ENCODE peak calls at places on chromosomes 16 and 17, in five cellular contexts. One of them, this sample, is unnamed.

GRCh38 chr17:67531291-67531690 is 154.2 kb downstream of the PITPNC1 start:
- DNase-seq in RWPE1: no peak
- DNase-seq in lower lobe of right lung: no peak
- DNase-seq in tibial artery: no peak
- DNase-seq in BE2C: peak
- DNase-seq in this sample: no peak

GRCh38 chr16:57764341-57765159 is 29.0 kb downstream of the KATNB1 start:
- DNase-seq in lower lobe of right lung: peak
- DNase-seq in RWPE1: peak
- DNase-seq in BE2C: peak
- DNase-seq in tibial artery: no peak
- DNase-seq in this sample: no peak

GRCh38 chr17:8430966-8431365 is 4.7 kb upstream of the NDEL1 start:
- DNase-seq in lower lobe of right lung: no peak
- DNase-seq in RWPE1: peak
- DNase-seq in BE2C: peak
- DNase-seq in tibial artery: peak
- DNase-seq in this sample: no peak

GRCh38 chr17:72699566-72699965 is 392.9 kb downstream of the SLC39A11 start:
- DNase-seq in lower lobe of right lung: no peak
- DNase-seq in BE2C: no peak
- DNase-seq in RWPE1: no peak
- DNase-seq in tibial artery: no peak
- DNase-seq in this sample: no peak

GRCh38 chr16:684067-684794 is at the start of gene JMJD8:
- DNase-seq in BE2C: peak
- DNase-seq in lower lobe of right lung: peak
- DNase-seq in RWPE1: peak
- DNase-seq in tibial artery: peak
- DNase-seq in this sample: peak

GRCh38 chr17:28807925-28808641 is 34.5 kb downstream of the FAM222B start:
- DNase-seq in tibial artery: peak
- DNase-seq in BE2C: no peak
- DNase-seq in RWPE1: peak
- DNase-seq in lower lobe of right lung: no peak
- DNase-seq in this sample: no peak

GRCh38 chr17:49633762-49634486 is 44.0 kb downstream of the SPOP start:
- DNase-seq in RWPE1: no peak
- DNase-seq in lower lobe of right lung: no peak
- DNase-seq in tibial artery: no peak
- DNase-seq in BE2C: no peak
- DNase-seq in this sample: no peak

GRCh38 chr17:7363311-7363710 is 8.4 kb downstream of the TMEM95 start:
- DNase-seq in RWPE1: no peak
- DNase-seq in lower lobe of right lung: no peak
- DNase-seq in BE2C: no peak
- DNase-seq in tibial artery: no peak
- DNase-seq in this sample: no peak

GRCh38 chr17:38604479-38605229 is 1.1 kb downstream of the SRCIN1 start:
- DNase-seq in tibial artery: no peak
- DNase-seq in lower lobe of right lung: no peak
- DNase-seq in BE2C: peak
- DNase-seq in RWPE1: no peak
- DNase-seq in this sample: no peak

GRCh38 chr17:19958023-19958422 is 19.6 kb downstream of the AKAP10 start:
- DNase-seq in lower lobe of right lung: no peak
- DNase-seq in tibial artery: no peak
- DNase-seq in RWPE1: peak
- DNase-seq in BE2C: no peak
- DNase-seq in this sample: no peak

GRCh38 chr17:1164935-1165556 is 14.7 kb downstream of the ABR start:
- DNase-seq in RWPE1: no peak
- DNase-seq in tibial artery: no peak
- DNase-seq in lower lobe of right lung: no peak
- DNase-seq in BE2C: no peak
- DNase-seq in this sample: no peak

GRCh38 chr17:17872468-17873345 is 35.9 kb upstream of the SREBF1 start:
- DNase-seq in RWPE1: no peak
- DNase-seq in lower lobe of right lung: no peak
- DNase-seq in BE2C: no peak
- DNase-seq in tibial artery: no peak
- DNase-seq in this sample: no peak

GRCh38 chr17:34850964-34851363 is 110.3 kb downstream of the CCT6B start:
- DNase-seq in RWPE1: no peak
- DNase-seq in BE2C: no peak
- DNase-seq in tibial artery: no peak
- DNase-seq in lower lobe of right lung: no peak
- DNase-seq in this sample: no peak

GRCh38 chr17:34853916-34854315 is 107.3 kb downstream of the CCT6B start:
- DNase-seq in BE2C: no peak
- DNase-seq in tibial artery: no peak
- DNase-seq in lower lobe of right lung: no peak
- DNase-seq in RWPE1: no peak
- DNase-seq in this sample: no peak

GRCh38 chr17:34852141-34852540 is 109.1 kb downstream of the CCT6B start:
- DNase-seq in BE2C: no peak
- DNase-seq in tibial artery: no peak
- DNase-seq in lower lobe of right lung: no peak
- DNase-seq in RWPE1: no peak
- DNase-seq in this sample: no peak

GRCh38 chr17:34850023-34850422 is 111.2 kb downstream of the CCT6B start:
- DNase-seq in lower lobe of right lung: no peak
- DNase-seq in RWPE1: no peak
- DNase-seq in BE2C: no peak
- DNase-seq in tibial artery: no peak
- DNase-seq in this sample: no peak

DNA sequence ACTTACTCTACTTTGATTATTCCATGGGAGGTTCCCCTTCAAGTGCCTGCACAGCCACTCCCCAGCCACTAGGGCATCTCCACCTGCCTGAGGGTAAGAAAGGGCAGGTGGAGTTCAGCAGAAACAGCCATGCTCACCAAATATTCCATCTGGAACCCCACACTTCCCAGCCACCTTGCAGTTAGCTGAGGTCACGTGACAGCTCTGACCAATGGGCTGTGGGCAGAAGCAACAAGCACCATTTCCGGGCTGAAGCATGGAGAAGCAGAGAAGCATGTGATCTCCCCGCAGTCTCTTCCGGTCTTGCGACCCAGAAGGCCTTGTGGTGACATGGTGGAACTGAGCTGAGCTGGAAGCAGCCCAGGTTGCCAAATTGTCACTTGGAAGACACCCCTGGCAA is 108.6 kb downstream of the CCT6B start:
- DNase-seq in tibial artery: no peak
- DNase-seq in BE2C: no peak
- DNase-seq in lower lobe of right lung: no peak
- DNase-seq in RWPE1: no peak
- DNase-seq in this sample: no peak
- TF ChIP-seq CTCF in tibial artery: no peak
- TF ChIP-seq CTCF in BE2C: peak
- TF ChIP-seq CTCF in lower lobe of right lung: no peak
- TF ChIP-seq CTCF in RWPE1: no peak
- TF ChIP-seq CTCF in this sample: no peak

DNA sequence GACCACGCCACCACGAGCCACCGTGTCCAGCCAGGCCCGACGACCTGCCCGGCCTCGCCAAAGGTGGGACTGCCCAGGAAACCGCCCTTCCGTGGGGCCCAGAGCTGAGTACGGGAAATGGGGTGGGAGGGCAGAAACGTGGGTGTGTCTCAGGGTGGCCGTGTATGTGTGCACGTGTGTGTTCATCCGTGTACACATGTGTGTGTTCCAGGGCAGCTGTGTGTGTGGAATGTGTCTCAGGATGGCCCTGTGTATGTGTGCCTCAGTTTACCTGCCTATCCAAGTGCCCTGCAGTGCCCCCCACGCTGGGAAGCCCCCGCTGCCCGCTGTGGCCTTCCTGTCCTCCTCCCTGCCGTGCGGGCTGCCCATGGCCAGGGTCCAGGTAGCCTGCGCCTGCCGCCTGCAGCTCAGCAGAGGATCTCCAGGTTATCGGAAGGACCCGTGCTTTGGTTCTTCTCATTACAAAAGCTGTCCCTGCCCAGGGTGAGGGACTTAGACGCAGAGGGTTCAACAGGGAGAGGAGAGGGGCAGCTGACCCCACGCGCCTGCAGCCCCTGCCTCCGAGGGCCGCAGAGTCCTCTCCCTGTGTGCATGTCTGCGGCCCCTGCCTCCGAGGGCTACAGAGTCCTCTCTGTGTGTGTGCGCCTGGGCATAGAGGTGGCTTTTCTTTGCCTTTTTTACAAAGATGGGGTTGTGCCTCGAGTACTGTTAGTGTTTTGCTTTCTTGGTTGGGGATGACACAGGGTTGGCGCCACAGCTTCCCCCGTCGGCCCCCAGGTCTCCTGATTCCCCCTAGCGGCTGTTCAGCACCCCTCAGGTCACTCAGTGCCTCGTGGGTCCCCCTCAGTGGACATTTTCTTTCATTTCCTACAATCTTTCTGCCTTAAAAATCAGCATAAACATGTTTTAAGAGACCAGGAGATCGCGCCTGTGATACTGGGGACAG is 23.6 kb downstream of the ZNF469 start:
- DNase-seq in RWPE1: no peak
- DNase-seq in tibial artery: no peak
- DNase-seq in lower lobe of right lung: no peak
- DNase-seq in BE2C: no peak
- DNase-seq in this sample: no peak
- TF ChIP-seq CTCF in RWPE1: no peak
- TF ChIP-seq CTCF in tibial artery: no peak
- TF ChIP-seq CTCF in lower lobe of right lung: no peak
- TF ChIP-seq CTCF in BE2C: peak
- TF ChIP-seq CTCF in this sample: peak

GRCh38 chr16:85117418-85117817 is 5.1 kb upstream of the CIBAR2 start:
- DNase-seq in RWPE1: no peak
- DNase-seq in BE2C: no peak
- DNase-seq in lower lobe of right lung: no peak
- DNase-seq in tibial artery: no peak
- DNase-seq in this sample: no peak

GRCh38 chr16:85112364-85112763 is at the start of gene CIBAR2:
- DNase-seq in RWPE1: no peak
- DNase-seq in lower lobe of right lung: no peak
- DNase-seq in tibial artery: no peak
- DNase-seq in BE2C: peak
- DNase-seq in this sample: no peak

GRCh38 chr16:85113913-85114312 is 1.6 kb upstream of the CIBAR2 start:
- DNase-seq in tibial artery: no peak
- DNase-seq in lower lobe of right lung: no peak
- DNase-seq in BE2C: no peak
- DNase-seq in RWPE1: no peak
- DNase-seq in this sample: no peak

GRCh38 chr16:85113168-85113733 is 979 bp upstream of the CIBAR2 start:
- DNase-seq in BE2C: no peak
- DNase-seq in tibial artery: no peak
- DNase-seq in RWPE1: no peak
- DNase-seq in lower lobe of right lung: no peak
- DNase-seq in this sample: no peak

GRCh38 chr16:85114909-85115567 is 2.8 kb upstream of the CIBAR2 start:
- DNase-seq in BE2C: peak
- DNase-seq in tibial artery: peak
- DNase-seq in RWPE1: peak
- DNase-seq in lower lobe of right lung: peak
- DNase-seq in this sample: no peak
- TF ChIP-seq CTCF in BE2C: peak
- TF ChIP-seq CTCF in tibial artery: peak
- TF ChIP-seq CTCF in RWPE1: peak
- TF ChIP-seq CTCF in lower lobe of right lung: peak
- TF ChIP-seq CTCF in this sample: peak

GRCh38 chr17:32497431-32498205 is 10.8 kb downstream of the CDK5R1 start:
- DNase-seq in RWPE1: no peak
- DNase-seq in tibial artery: no peak
- DNase-seq in BE2C: no peak
- DNase-seq in lower lobe of right lung: no peak
- DNase-seq in this sample: peak
- TF ChIP-seq CTCF in RWPE1: no peak
- TF ChIP-seq CTCF in tibial artery: no peak
- TF ChIP-seq CTCF in BE2C: no peak
- TF ChIP-seq CTCF in lower lobe of right lung: no peak
- TF ChIP-seq CTCF in this sample: peak

GRCh38 chr17:39623356-39623950 is 3.3 kb upstream of the PPP1R1B start:
- DNase-seq in RWPE1: peak
- DNase-seq in BE2C: peak
- DNase-seq in tibial artery: peak
- DNase-seq in lower lobe of right lung: peak
- DNase-seq in this sample: no peak

GRCh38 chr17:39622380-39623006 is 4.3 kb upstream of the PPP1R1B start:
- DNase-seq in BE2C: no peak
- DNase-seq in lower lobe of right lung: no peak
- DNase-seq in RWPE1: no peak
- DNase-seq in tibial artery: no peak
- DNase-seq in this sample: no peak

GRCh38 chr17:39626171-39626670 is 531 bp upstream of the PPP1R1B start:
- DNase-seq in BE2C: no peak
- DNase-seq in lower lobe of right lung: no peak
- DNase-seq in tibial artery: no peak
- DNase-seq in RWPE1: no peak
- DNase-seq in this sample: no peak

GRCh38 chr17:39625198-39625769 is 1.5 kb upstream of the PPP1R1B start:
- DNase-seq in RWPE1: no peak
- DNase-seq in lower lobe of right lung: no peak
- DNase-seq in tibial artery: no peak
- DNase-seq in BE2C: no peak
- DNase-seq in this sample: peak

GRCh38 chr17:39624313-39624712 is 2.4 kb upstream of the PPP1R1B start:
- DNase-seq in tibial artery: no peak
- DNase-seq in RWPE1: no peak
- DNase-seq in lower lobe of right lung: no peak
- DNase-seq in BE2C: no peak
- DNase-seq in this sample: no peak
- TF ChIP-seq CTCF in tibial artery: no peak
- TF ChIP-seq CTCF in RWPE1: no peak
- TF ChIP-seq CTCF in lower lobe of right lung: no peak
- TF ChIP-seq CTCF in BE2C: no peak
- TF ChIP-seq CTCF in this sample: no peak